ENCODE peak calls at places on chromosomes 7 and 10, in ten cellular contexts. One of them, this sample, is unnamed.
A peak's percentile ranks its signal among the peaks of the same experiment; 100 is the strongest.

GRCh38 chr7:17009007-17009719 is 127.4 kb upstream of the AGR3 start:
- DNase-seq in adrenal gland: no peak
- DNase-seq in GM12891: no peak
- DNase-seq in suprapubic skin: no peak
- DNase-seq in IMR-90: peak; percentile 45
- DNase-seq in H1: no peak
- DNase-seq in stomach: no peak
- DNase-seq in A549: peak; percentile 61
- DNase-seq in tibial nerve: no peak
- DNase-seq in spleen: no peak
- DNase-seq in this sample: no peak

GRCh38 chr7:157759246-157759805 is 422.5 kb downstream of the DNAJB6 start:
- DNase-seq in A549: no peak
- DNase-seq in suprapubic skin: no peak
- DNase-seq in tibial nerve: no peak
- DNase-seq in spleen: peak; percentile 58
- DNase-seq in GM12891: no peak
- DNase-seq in IMR-90: no peak
- DNase-seq in stomach: no peak
- DNase-seq in adrenal gland: no peak
- DNase-seq in H1: no peak
- DNase-seq in this sample: no peak

GRCh38 chr10:95556994-95557767 is 4.0 kb downstream of the SORBS1 start:
- DNase-seq in H1: no peak
- DNase-seq in GM12891: no peak
- DNase-seq in tibial nerve: no peak
- DNase-seq in adrenal gland: no peak
- DNase-seq in suprapubic skin: peak; percentile 38
- DNase-seq in IMR-90: no peak
- DNase-seq in spleen: no peak
- DNase-seq in stomach: no peak
- DNase-seq in A549: no peak
- DNase-seq in this sample: no peak

GRCh38 chr10:35135861-35136260 is 9.2 kb downstream of the CREM start:
- DNase-seq in tibial nerve: no peak
- DNase-seq in adrenal gland: no peak
- DNase-seq in suprapubic skin: no peak
- DNase-seq in H1: no peak
- DNase-seq in GM12891: no peak
- DNase-seq in IMR-90: peak; percentile 52
- DNase-seq in stomach: peak; percentile 35
- DNase-seq in spleen: no peak
- DNase-seq in A549: no peak
- DNase-seq in this sample: no peak

GRCh38 chr7:2373646-2374045 is 19.0 kb downstream of the EIF3B start:
- DNase-seq in GM12891: no peak
- DNase-seq in H1: no peak
- DNase-seq in stomach: no peak
- DNase-seq in suprapubic skin: no peak
- DNase-seq in tibial nerve: no peak
- DNase-seq in A549: no peak
- DNase-seq in adrenal gland: no peak
- DNase-seq in IMR-90: no peak
- DNase-seq in spleen: no peak
- DNase-seq in this sample: no peak

GRCh38 chr10:97131041-97131659 is 54.6 kb downstream of the SLIT1 start:
- DNase-seq in stomach: no peak
- DNase-seq in suprapubic skin: no peak
- DNase-seq in IMR-90: no peak
- DNase-seq in A549: no peak
- DNase-seq in adrenal gland: no peak
- DNase-seq in GM12891: no peak
- DNase-seq in spleen: peak; percentile 46
- DNase-seq in H1: no peak
- DNase-seq in tibial nerve: no peak
- DNase-seq in this sample: no peak

GRCh38 chr10:88314362-88314761 is 268.8 kb downstream of the RNLS start:
- DNase-seq in H1: no peak
- DNase-seq in A549: no peak
- DNase-seq in stomach: no peak
- DNase-seq in GM12891: no peak
- DNase-seq in spleen: no peak
- DNase-seq in suprapubic skin: no peak
- DNase-seq in tibial nerve: peak; percentile 46
- DNase-seq in adrenal gland: no peak
- DNase-seq in IMR-90: no peak
- DNase-seq in this sample: no peak

GRCh38 chr7:120973849-120974248 is 14.7 kb upstream of the CPED1 start:
- DNase-seq in IMR-90: no peak
- DNase-seq in A549: no peak
- DNase-seq in suprapubic skin: no peak
- DNase-seq in stomach: no peak
- DNase-seq in adrenal gland: no peak
- DNase-seq in H1: no peak
- DNase-seq in tibial nerve: no peak
- DNase-seq in spleen: no peak
- DNase-seq in GM12891: no peak
- DNase-seq in this sample: no peak

GRCh38 chr7:6419310-6419773 is 28.4 kb downstream of the DAGLB start:
- DNase-seq in stomach: no peak
- DNase-seq in H1: no peak
- DNase-seq in GM12891: no peak
- DNase-seq in tibial nerve: no peak
- DNase-seq in spleen: no peak
- DNase-seq in IMR-90: no peak
- DNase-seq in A549: no peak
- DNase-seq in suprapubic skin: no peak
- DNase-seq in adrenal gland: no peak
- DNase-seq in this sample: no peak

GRCh38 chr10:112265745-112266144 is 17.5 kb upstream of the TECTB start:
- DNase-seq in tibial nerve: peak; percentile 26
- DNase-seq in H1: no peak
- DNase-seq in suprapubic skin: no peak
- DNase-seq in A549: no peak
- DNase-seq in IMR-90: peak; percentile 5
- DNase-seq in stomach: peak; percentile 78
- DNase-seq in adrenal gland: peak; percentile 91
- DNase-seq in GM12891: no peak
- DNase-seq in spleen: no peak
- DNase-seq in this sample: no peak

GRCh38 chr10:43237631-43238446 is 29.0 kb downstream of the RASGEF1A start:
- DNase-seq in suprapubic skin: peak; percentile 74
- DNase-seq in H1: no peak
- DNase-seq in IMR-90: no peak
- DNase-seq in spleen: peak; percentile 51
- DNase-seq in adrenal gland: peak; percentile 12
- DNase-seq in GM12891: no peak
- DNase-seq in tibial nerve: no peak
- DNase-seq in stomach: no peak
- DNase-seq in A549: no peak
- DNase-seq in this sample: no peak

GRCh38 chr10:71401969-71402368 is 5.2 kb downstream of the CDH23 start:
- DNase-seq in A549: no peak
- DNase-seq in IMR-90: no peak
- DNase-seq in spleen: no peak
- DNase-seq in suprapubic skin: peak; percentile 61
- DNase-seq in H1: no peak
- DNase-seq in GM12891: no peak
- DNase-seq in tibial nerve: no peak
- DNase-seq in adrenal gland: no peak
- DNase-seq in stomach: no peak
- DNase-seq in this sample: no peak

GRCh38 chr7:119397156-119397555 is 875.8 kb upstream of the KCND2 start:
- DNase-seq in suprapubic skin: no peak
- DNase-seq in adrenal gland: no peak
- DNase-seq in IMR-90: no peak
- DNase-seq in tibial nerve: no peak
- DNase-seq in stomach: no peak
- DNase-seq in H1: no peak
- DNase-seq in spleen: no peak
- DNase-seq in A549: no peak
- DNase-seq in GM12891: no peak
- DNase-seq in this sample: no peak

GRCh38 chr7:27367179-27367929 is 124.8 kb downstream of the EVX1 start:
- DNase-seq in H1: no peak
- DNase-seq in adrenal gland: no peak
- DNase-seq in stomach: no peak
- DNase-seq in spleen: no peak
- DNase-seq in GM12891: no peak
- DNase-seq in A549: no peak
- DNase-seq in IMR-90: no peak
- DNase-seq in tibial nerve: no peak
- DNase-seq in suprapubic skin: no peak
- DNase-seq in this sample: no peak

GRCh38 chr10:67539312-67539711 is 156.7 kb downstream of the CTNNA3 start:
- DNase-seq in H1: no peak
- DNase-seq in stomach: no peak
- DNase-seq in spleen: peak; percentile 33
- DNase-seq in IMR-90: peak; percentile 1
- DNase-seq in A549: no peak
- DNase-seq in suprapubic skin: no peak
- DNase-seq in adrenal gland: no peak
- DNase-seq in tibial nerve: no peak
- DNase-seq in GM12891: no peak
- DNase-seq in this sample: no peak

GRCh38 chr10:112810651-112811215 is 139.3 kb upstream of the TCF7L2 start:
- DNase-seq in H1: no peak
- DNase-seq in suprapubic skin: no peak
- DNase-seq in spleen: no peak
- DNase-seq in GM12891: no peak
- DNase-seq in A549: no peak
- DNase-seq in adrenal gland: no peak
- DNase-seq in tibial nerve: no peak
- DNase-seq in IMR-90: no peak
- DNase-seq in stomach: no peak
- DNase-seq in this sample: no peak

GRCh38 chr7:47288060-47288459 is 293.9 kb downstream of the TNS3 start:
- DNase-seq in suprapubic skin: no peak
- DNase-seq in IMR-90: no peak
- DNase-seq in spleen: no peak
- DNase-seq in adrenal gland: no peak
- DNase-seq in A549: no peak
- DNase-seq in GM12891: no peak
- DNase-seq in H1: no peak
- DNase-seq in stomach: no peak
- DNase-seq in tibial nerve: no peak
- DNase-seq in this sample: no peak
- TF ChIP-seq POLR2A in suprapubic skin: no peak
- TF ChIP-seq POLR2A in IMR-90: no peak
- TF ChIP-seq POLR2A in spleen: no peak
- TF ChIP-seq POLR2A in adrenal gland: no peak
- TF ChIP-seq POLR2A in A549: no peak
- TF ChIP-seq POLR2A in GM12891: no peak
- TF ChIP-seq POLR2A in H1: no peak
- TF ChIP-seq POLR2A in stomach: no peak
- TF ChIP-seq POLR2A in tibial nerve: no peak
- TF ChIP-seq POLR2A in this sample: no peak

GRCh38 chr7:50304911-50305621 is 550 bp downstream of the IKZF1 start:
- DNase-seq in A549: no peak
- DNase-seq in suprapubic skin: no peak
- DNase-seq in stomach: no peak
- DNase-seq in spleen: peak; percentile 90
- DNase-seq in adrenal gland: no peak
- DNase-seq in H1: no peak
- DNase-seq in tibial nerve: no peak
- DNase-seq in IMR-90: no peak
- DNase-seq in GM12891: peak; percentile 26
- DNase-seq in this sample: no peak
- TF ChIP-seq POLR2A in A549: no peak
- TF ChIP-seq POLR2A in suprapubic skin: no peak
- TF ChIP-seq POLR2A in stomach: no peak
- TF ChIP-seq POLR2A in spleen: peak; percentile 58
- TF ChIP-seq POLR2A in adrenal gland: no peak
- TF ChIP-seq POLR2A in H1: no peak
- TF ChIP-seq POLR2A in tibial nerve: no peak
- TF ChIP-seq POLR2A in IMR-90: no peak
- TF ChIP-seq POLR2A in GM12891: no peak
- TF ChIP-seq POLR2A in this sample: no peak

DNA sequence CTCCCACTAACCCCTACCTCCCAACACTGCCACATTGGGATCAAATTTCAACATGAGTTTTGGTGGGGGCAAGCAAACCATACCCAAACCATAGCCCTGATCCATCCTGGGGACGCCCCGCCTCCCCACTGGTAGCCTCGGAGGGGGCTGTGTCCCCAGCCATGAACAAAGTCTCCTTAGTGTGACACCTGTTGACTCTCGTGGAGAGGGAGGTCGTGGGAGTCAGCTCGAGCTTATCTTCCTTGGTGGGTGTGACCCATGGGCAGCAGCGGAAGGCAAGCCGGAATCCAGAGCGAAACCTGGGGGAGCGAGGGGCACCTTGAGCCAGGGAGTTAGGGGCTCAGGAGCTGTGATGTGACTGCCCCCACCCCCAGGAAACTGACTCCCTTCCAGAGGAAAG is 11.9 kb downstream of the TACR2 start:
- DNase-seq in tibial nerve: no peak
- DNase-seq in GM12891: no peak
- DNase-seq in spleen: peak; percentile 68
- DNase-seq in IMR-90: no peak
- DNase-seq in H1: no peak
- DNase-seq in A549: no peak
- DNase-seq in adrenal gland: no peak
- DNase-seq in suprapubic skin: no peak
- DNase-seq in stomach: no peak
- DNase-seq in this sample: no peak
- TF ChIP-seq POLR2A in tibial nerve: no peak
- TF ChIP-seq POLR2A in GM12891: no peak
- TF ChIP-seq POLR2A in spleen: no peak
- TF ChIP-seq POLR2A in IMR-90: no peak
- TF ChIP-seq POLR2A in H1: no peak
- TF ChIP-seq POLR2A in A549: no peak
- TF ChIP-seq POLR2A in adrenal gland: no peak
- TF ChIP-seq POLR2A in suprapubic skin: no peak
- TF ChIP-seq POLR2A in stomach: no peak
- TF ChIP-seq POLR2A in this sample: no peak

DNA sequence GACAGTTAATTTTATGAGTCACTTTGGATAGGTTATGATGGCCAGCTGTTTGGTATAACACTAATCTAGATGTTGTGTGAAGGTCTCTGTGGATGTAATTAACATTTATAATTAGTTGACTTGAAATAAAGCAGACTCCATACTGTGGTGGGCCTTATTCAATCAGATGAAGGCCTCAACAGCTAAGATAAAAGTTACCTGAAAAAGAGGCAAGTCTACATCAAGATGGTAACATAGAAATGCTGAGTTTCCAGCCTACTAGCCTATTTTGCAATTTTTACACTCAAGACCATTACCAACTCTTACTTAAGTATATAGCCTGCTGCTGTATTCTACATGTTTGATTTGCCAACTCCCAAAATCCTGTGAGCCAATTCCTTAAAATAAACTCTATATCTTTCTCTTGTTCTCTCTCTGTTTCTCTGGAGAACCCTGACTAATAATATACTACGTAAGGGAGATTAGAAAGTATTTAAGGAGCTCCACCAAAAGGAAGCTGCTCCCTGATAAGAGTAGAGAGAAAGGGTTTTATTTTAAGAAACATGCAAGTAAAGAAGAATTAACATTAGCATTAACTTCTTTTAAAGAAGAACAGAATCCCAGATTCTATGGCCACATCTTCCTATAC is 42.7 kb downstream of the ZNF438 start:
- DNase-seq in IMR-90: peak; percentile 57
- DNase-seq in adrenal gland: no peak
- DNase-seq in tibial nerve: no peak
- DNase-seq in suprapubic skin: no peak
- DNase-seq in spleen: no peak
- DNase-seq in A549: no peak
- DNase-seq in stomach: no peak
- DNase-seq in H1: no peak
- DNase-seq in GM12891: no peak
- DNase-seq in this sample: no peak
- TF ChIP-seq POLR2A in IMR-90: no peak
- TF ChIP-seq POLR2A in adrenal gland: no peak
- TF ChIP-seq POLR2A in tibial nerve: no peak
- TF ChIP-seq POLR2A in suprapubic skin: no peak
- TF ChIP-seq POLR2A in spleen: no peak
- TF ChIP-seq POLR2A in A549: no peak
- TF ChIP-seq POLR2A in stomach: no peak
- TF ChIP-seq POLR2A in H1: no peak
- TF ChIP-seq POLR2A in GM12891: no peak
- TF ChIP-seq POLR2A in this sample: no peak

This sample was measured in H54.